ENCODE peak calls at places on chromosomes 13 and 19, in nine cellular contexts. One of them, this sample, is unnamed. For H3K9me2, the result is how much of the 10 kb centered on the place peaks cover.

GRCh38 chr19:535017-535835 is 3.7 kb downstream of the CDC34 start:
- DNase-seq in GM23338: no peak
- DNase-seq in Karpas-422: no peak
- DNase-seq in hepatocyte: no peak
- DNase-seq in MM.1S: no peak
- DNase-seq in HCT116: no peak
- DNase-seq in GM23248: peak
- DNase-seq in SK-N-SH: no peak
- DNase-seq in PC-3: peak
- DNase-seq in this sample: no peak

GRCh38 chr19:13953021-13953531 is 767 bp downstream of the DCAF15 start:
- DNase-seq in hepatocyte: peak
- DNase-seq in GM23338: peak
- DNase-seq in Karpas-422: peak
- DNase-seq in HCT116: no peak
- DNase-seq in MM.1S: no peak
- DNase-seq in PC-3: peak
- DNase-seq in GM23248: peak
- DNase-seq in SK-N-SH: no peak
- DNase-seq in this sample: peak

GRCh38 chr13:109858319-109858718 is 71.9 kb upstream of the IRS2 start:
- DNase-seq in MM.1S: no peak
- DNase-seq in Karpas-422: no peak
- DNase-seq in HCT116: peak
- DNase-seq in SK-N-SH: no peak
- DNase-seq in hepatocyte: no peak
- DNase-seq in GM23338: no peak
- DNase-seq in PC-3: peak
- DNase-seq in GM23248: no peak
- DNase-seq in this sample: no peak

GRCh38 chr13:26019241-26019640 is 32.6 kb downstream of the SHISA2 start:
- DNase-seq in PC-3: no peak
- DNase-seq in MM.1S: no peak
- DNase-seq in hepatocyte: no peak
- DNase-seq in SK-N-SH: no peak
- DNase-seq in GM23248: no peak
- DNase-seq in HCT116: no peak
- DNase-seq in GM23338: no peak
- DNase-seq in Karpas-422: no peak
- DNase-seq in this sample: no peak

GRCh38 chr19:29807178-29807577 is 4.6 kb upstream of the CCNE1 start:
- DNase-seq in MM.1S: no peak
- DNase-seq in SK-N-SH: no peak
- DNase-seq in HCT116: no peak
- DNase-seq in GM23248: no peak
- DNase-seq in GM23338: no peak
- DNase-seq in PC-3: no peak
- DNase-seq in hepatocyte: no peak
- DNase-seq in Karpas-422: no peak
- DNase-seq in this sample: no peak

GRCh38 chr13:38538412-38538811 is 148.5 kb upstream of the FREM2 start:
- DNase-seq in HCT116: no peak
- DNase-seq in PC-3: no peak
- DNase-seq in hepatocyte: no peak
- DNase-seq in SK-N-SH: no peak
- DNase-seq in MM.1S: no peak
- DNase-seq in GM23248: no peak
- DNase-seq in GM23338: peak
- DNase-seq in Karpas-422: no peak
- DNase-seq in this sample: peak

GRCh38 chr19:37654525-37654832 is 786 bp downstream of the ZFP30 start:
- DNase-seq in MM.1S: no peak
- DNase-seq in Karpas-422: peak
- DNase-seq in GM23248: peak
- DNase-seq in GM23338: peak
- DNase-seq in PC-3: peak
- DNase-seq in hepatocyte: no peak
- DNase-seq in SK-N-SH: no peak
- DNase-seq in HCT116: no peak
- DNase-seq in this sample: peak

GRCh38 chr13:111117289-111117688 is 2.2 kb downstream of the ARHGEF7 start:
- DNase-seq in GM23248: peak
- DNase-seq in hepatocyte: no peak
- DNase-seq in PC-3: no peak
- DNase-seq in MM.1S: no peak
- DNase-seq in Karpas-422: no peak
- DNase-seq in GM23338: no peak
- DNase-seq in HCT116: no peak
- DNase-seq in SK-N-SH: no peak
- DNase-seq in this sample: no peak

GRCh38 chr19:29449371-29449770 is 76.4 kb upstream of the VSTM2B start:
- DNase-seq in HCT116: no peak
- DNase-seq in hepatocyte: no peak
- DNase-seq in GM23248: no peak
- DNase-seq in MM.1S: no peak
- DNase-seq in Karpas-422: no peak
- DNase-seq in GM23338: no peak
- DNase-seq in PC-3: no peak
- DNase-seq in SK-N-SH: no peak
- DNase-seq in this sample: no peak

GRCh38 chr13:59674616-59675015 is 489.1 kb downstream of the DIAPH3 start:
- DNase-seq in GM23338: no peak
- DNase-seq in HCT116: no peak
- DNase-seq in Karpas-422: no peak
- DNase-seq in hepatocyte: no peak
- DNase-seq in GM23248: no peak
- DNase-seq in SK-N-SH: no peak
- DNase-seq in MM.1S: no peak
- DNase-seq in PC-3: no peak
- DNase-seq in this sample: no peak

GRCh38 chr19:6580313-6580712 is 10.6 kb downstream of the CD70 start:
- DNase-seq in hepatocyte: no peak
- DNase-seq in Karpas-422: no peak
- DNase-seq in MM.1S: no peak
- DNase-seq in PC-3: peak
- DNase-seq in SK-N-SH: no peak
- DNase-seq in GM23338: no peak
- DNase-seq in GM23248: peak
- DNase-seq in HCT116: peak
- DNase-seq in this sample: no peak

GRCh38 chr13:93029536-93029935 is 197.1 kb upstream of the GPC6 start:
- DNase-seq in SK-N-SH: no peak
- DNase-seq in GM23248: peak
- DNase-seq in hepatocyte: no peak
- DNase-seq in PC-3: no peak
- DNase-seq in GM23338: no peak
- DNase-seq in HCT116: no peak
- DNase-seq in MM.1S: no peak
- DNase-seq in Karpas-422: no peak
- DNase-seq in this sample: no peak

GRCh38 chr13:46595136-46595917 is 42.4 kb downstream of the LRCH1 start:
- DNase-seq in HCT116: no peak
- DNase-seq in SK-N-SH: no peak
- DNase-seq in hepatocyte: no peak
- DNase-seq in MM.1S: no peak
- DNase-seq in GM23338: no peak
- DNase-seq in GM23248: peak
- DNase-seq in PC-3: peak
- DNase-seq in Karpas-422: peak
- DNase-seq in this sample: peak

GRCh38 chr19:23557381-23557780 is 129.6 kb downstream of the ZNF675 start:
- DNase-seq in PC-3: no peak
- DNase-seq in Karpas-422: no peak
- DNase-seq in GM23338: no peak
- DNase-seq in GM23248: no peak
- DNase-seq in MM.1S: no peak
- DNase-seq in HCT116: no peak
- DNase-seq in hepatocyte: no peak
- DNase-seq in SK-N-SH: no peak
- DNase-seq in this sample: no peak

GRCh38 chr19:43699506-43700367 is 16.1 kb upstream of the IRGC start:
- DNase-seq in PC-3: no peak
- DNase-seq in hepatocyte: peak
- DNase-seq in GM23248: peak
- DNase-seq in Karpas-422: no peak
- DNase-seq in MM.1S: no peak
- DNase-seq in HCT116: no peak
- DNase-seq in GM23338: peak
- DNase-seq in SK-N-SH: peak
- DNase-seq in this sample: no peak

GRCh38 chr13:98105929-98106336 is 37.0 kb upstream of the FARP1 start:
- DNase-seq in PC-3: peak
- DNase-seq in SK-N-SH: no peak
- DNase-seq in HCT116: no peak
- DNase-seq in GM23338: no peak
- DNase-seq in MM.1S: no peak
- DNase-seq in Karpas-422: no peak
- DNase-seq in hepatocyte: peak
- DNase-seq in GM23248: peak
- DNase-seq in this sample: no peak

GRCh38 chr13:48142437-48142836 is 47.5 kb upstream of the MED4 start:
- DNase-seq in HCT116: no peak
- DNase-seq in MM.1S: peak
- DNase-seq in GM23248: no peak
- DNase-seq in Karpas-422: no peak
- DNase-seq in SK-N-SH: no peak
- DNase-seq in GM23338: no peak
- DNase-seq in PC-3: no peak
- DNase-seq in hepatocyte: no peak
- DNase-seq in this sample: no peak
- H3K9me2 ChIP-seq in HCT116: under half
- H3K9me2 ChIP-seq in MM.1S: under half
- H3K9me2 ChIP-seq in GM23248: under half
- H3K9me2 ChIP-seq in Karpas-422: under half
- H3K9me2 ChIP-seq in SK-N-SH: under half
- H3K9me2 ChIP-seq in GM23338: under half
- H3K9me2 ChIP-seq in PC-3: under half
- H3K9me2 ChIP-seq in hepatocyte: under half
- H3K9me2 ChIP-seq in this sample: under half

DNA sequence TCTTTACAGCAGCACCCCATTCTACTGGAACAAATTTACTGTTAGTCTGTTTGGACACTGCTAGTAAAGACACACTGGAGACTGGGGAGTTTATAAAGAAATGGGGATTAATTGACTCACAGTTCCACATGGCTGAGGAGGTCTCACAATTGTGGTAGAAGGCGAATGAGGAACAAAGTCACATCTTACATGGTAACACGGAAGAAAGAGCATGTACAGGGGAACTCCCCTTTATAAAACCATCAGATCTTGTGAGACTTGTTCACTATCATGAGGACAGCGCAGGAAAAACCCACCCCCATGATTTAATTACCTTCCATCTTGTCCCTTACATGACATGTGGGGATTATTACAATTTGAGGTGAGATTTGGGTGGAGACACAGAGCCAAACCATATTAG is 1204.2 kb downstream of the SLITRK1 start:
- DNase-seq in HCT116: no peak
- DNase-seq in SK-N-SH: no peak
- DNase-seq in MM.1S: no peak
- DNase-seq in PC-3: no peak
- DNase-seq in hepatocyte: no peak
- DNase-seq in Karpas-422: no peak
- DNase-seq in GM23248: no peak
- DNase-seq in GM23338: no peak
- DNase-seq in this sample: no peak
- H3K9me2 ChIP-seq in HCT116: under half
- H3K9me2 ChIP-seq in SK-N-SH: under half
- H3K9me2 ChIP-seq in MM.1S: under half
- H3K9me2 ChIP-seq in PC-3: under half
- H3K9me2 ChIP-seq in hepatocyte: under half
- H3K9me2 ChIP-seq in Karpas-422: under half
- H3K9me2 ChIP-seq in GM23248: under half
- H3K9me2 ChIP-seq in GM23338: under half
- H3K9me2 ChIP-seq in this sample: under half

GRCh38 chr13:86689901-86690300 is 890.7 kb upstream of the SLITRK6 start:
- DNase-seq in SK-N-SH: no peak
- DNase-seq in HCT116: no peak
- DNase-seq in GM23338: no peak
- DNase-seq in hepatocyte: no peak
- DNase-seq in MM.1S: no peak
- DNase-seq in Karpas-422: no peak
- DNase-seq in PC-3: no peak
- DNase-seq in GM23248: no peak
- DNase-seq in this sample: no peak
- H3K9me2 ChIP-seq in SK-N-SH: under half
- H3K9me2 ChIP-seq in HCT116: under half
- H3K9me2 ChIP-seq in GM23338: under half
- H3K9me2 ChIP-seq in hepatocyte: under half
- H3K9me2 ChIP-seq in MM.1S: under half
- H3K9me2 ChIP-seq in Karpas-422: under half
- H3K9me2 ChIP-seq in PC-3: under half
- H3K9me2 ChIP-seq in GM23248: under half
- H3K9me2 ChIP-seq in this sample: under half

GRCh38 chr13:91307887-91308286 is 39.6 kb upstream of the MIR17HG start:
- DNase-seq in PC-3: no peak
- DNase-seq in Karpas-422: no peak
- DNase-seq in GM23248: no peak
- DNase-seq in HCT116: no peak
- DNase-seq in SK-N-SH: no peak
- DNase-seq in GM23338: no peak
- DNase-seq in hepatocyte: no peak
- DNase-seq in MM.1S: no peak
- DNase-seq in this sample: no peak

GRCh38 chr13:91304740-91305139 is 42.7 kb upstream of the MIR17HG start:
- DNase-seq in MM.1S: no peak
- DNase-seq in SK-N-SH: no peak
- DNase-seq in hepatocyte: no peak
- DNase-seq in GM23248: no peak
- DNase-seq in HCT116: no peak
- DNase-seq in PC-3: no peak
- DNase-seq in GM23338: no peak
- DNase-seq in Karpas-422: no peak
- DNase-seq in this sample: no peak

GRCh38 chr13:91302070-91302469 is 45.4 kb upstream of the MIR17HG start:
- DNase-seq in GM23338: no peak
- DNase-seq in Karpas-422: no peak
- DNase-seq in hepatocyte: no peak
- DNase-seq in GM23248: no peak
- DNase-seq in MM.1S: no peak
- DNase-seq in PC-3: no peak
- DNase-seq in HCT116: no peak
- DNase-seq in SK-N-SH: no peak
- DNase-seq in this sample: peak

GRCh38 chr13:91308299-91308698 is 39.2 kb upstream of the MIR17HG start:
- DNase-seq in hepatocyte: no peak
- DNase-seq in Karpas-422: peak
- DNase-seq in SK-N-SH: no peak
- DNase-seq in PC-3: peak
- DNase-seq in MM.1S: no peak
- DNase-seq in HCT116: no peak
- DNase-seq in GM23248: peak
- DNase-seq in GM23338: peak
- DNase-seq in this sample: peak

DNA sequence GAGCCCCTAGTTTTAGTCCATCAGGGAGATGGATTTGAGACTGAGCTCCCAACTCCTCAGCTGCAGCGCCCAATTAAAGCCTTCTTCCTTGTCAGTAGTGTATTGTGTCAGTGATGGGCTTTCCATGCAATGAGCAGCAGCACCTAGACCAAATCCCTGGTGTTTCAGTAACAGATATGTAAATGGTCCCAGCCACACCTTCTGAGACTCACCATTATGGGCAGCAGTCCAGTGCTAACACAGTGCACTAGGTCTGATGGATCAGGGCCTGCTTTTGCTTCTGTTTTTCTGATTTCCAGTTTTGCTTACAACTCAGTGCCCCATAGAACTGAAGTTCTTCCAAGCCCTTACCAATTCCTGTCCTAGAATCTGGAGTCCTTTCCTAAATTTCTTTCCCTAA is 41.8 kb upstream of the MIR17HG start:
- DNase-seq in GM23338: no peak
- DNase-seq in HCT116: no peak
- DNase-seq in Karpas-422: no peak
- DNase-seq in MM.1S: no peak
- DNase-seq in SK-N-SH: no peak
- DNase-seq in GM23248: no peak
- DNase-seq in hepatocyte: no peak
- DNase-seq in PC-3: no peak
- DNase-seq in this sample: no peak
- H3K9me2 ChIP-seq in GM23338: under half
- H3K9me2 ChIP-seq in HCT116: under half
- H3K9me2 ChIP-seq in Karpas-422: under half
- H3K9me2 ChIP-seq in MM.1S: under half
- H3K9me2 ChIP-seq in SK-N-SH: under half
- H3K9me2 ChIP-seq in GM23248: under half
- H3K9me2 ChIP-seq in hepatocyte: under half
- H3K9me2 ChIP-seq in PC-3: under half
- H3K9me2 ChIP-seq in this sample: under half